ENCODE peak calls at places on chromosome 20, in ten cellular contexts. One of them, this sample, is unnamed.

GRCh38 chr20:19737025-19737424 is 21.0 kb upstream of the RIN2 start:
- DNase-seq in Calu3: no peak
- DNase-seq in type B pancreatic cell: no peak
- DNase-seq in heart left ventricle: no peak
- DNase-seq in GM20000: no peak
- DNase-seq in GM23338: no peak
- DNase-seq in sigmoid colon: no peak
- DNase-seq in fibroblast of the aortic adventitia: peak; percentile 70
- DNase-seq in cardiac fibroblast: peak; percentile 83
- DNase-seq in foreskin fibroblast: peak; percentile 63
- DNase-seq in this sample: peak; percentile 88

GRCh38 chr20:62770111-62770910 is 26.0 kb upstream of the MRGBP start:
- DNase-seq in Calu3: no peak
- DNase-seq in type B pancreatic cell: no peak
- DNase-seq in heart left ventricle: peak; percentile 39
- DNase-seq in GM20000: no peak
- DNase-seq in GM23338: no peak
- DNase-seq in sigmoid colon: no peak
- DNase-seq in fibroblast of the aortic adventitia: no peak
- DNase-seq in cardiac fibroblast: no peak
- DNase-seq in foreskin fibroblast: no peak
- DNase-seq in this sample: no peak

GRCh38 chr20:63083831-63084562 is 77.2 kb upstream of the BHLHE23 start:
- DNase-seq in Calu3: peak; percentile 72
- DNase-seq in type B pancreatic cell: no peak
- DNase-seq in heart left ventricle: peak; percentile 32
- DNase-seq in GM20000: no peak
- DNase-seq in GM23338: no peak
- DNase-seq in sigmoid colon: peak; percentile 41
- DNase-seq in fibroblast of the aortic adventitia: no peak
- DNase-seq in cardiac fibroblast: no peak
- DNase-seq in foreskin fibroblast: no peak
- DNase-seq in this sample: no peak

GRCh38 chr20:54062812-54063280 is 7.5 kb downstream of the BCAS1 start:
- DNase-seq in Calu3: peak; percentile 33
- DNase-seq in type B pancreatic cell: no peak
- DNase-seq in heart left ventricle: no peak
- DNase-seq in GM20000: peak; percentile 64
- DNase-seq in GM23338: peak; percentile 62
- DNase-seq in sigmoid colon: no peak
- DNase-seq in fibroblast of the aortic adventitia: peak; percentile 65
- DNase-seq in cardiac fibroblast: peak; percentile 62
- DNase-seq in foreskin fibroblast: peak; percentile 32
- DNase-seq in this sample: peak; percentile 41

GRCh38 chr20:8997720-8998119 is 71.2 kb upstream of the PLCB4 start:
- DNase-seq in Calu3: no peak
- DNase-seq in type B pancreatic cell: no peak
- DNase-seq in heart left ventricle: no peak
- DNase-seq in GM20000: no peak
- DNase-seq in GM23338: peak; percentile 33
- DNase-seq in sigmoid colon: no peak
- DNase-seq in fibroblast of the aortic adventitia: no peak
- DNase-seq in cardiac fibroblast: no peak
- DNase-seq in foreskin fibroblast: no peak
- DNase-seq in this sample: no peak

GRCh38 chr20:10476319-10476724 is 41.2 kb downstream of the SLX4IP start:
- DNase-seq in Calu3: no peak
- DNase-seq in type B pancreatic cell: no peak
- DNase-seq in heart left ventricle: no peak
- DNase-seq in GM20000: peak; percentile 39
- DNase-seq in GM23338: no peak
- DNase-seq in sigmoid colon: no peak
- DNase-seq in fibroblast of the aortic adventitia: peak; percentile 27
- DNase-seq in cardiac fibroblast: peak; percentile 63
- DNase-seq in foreskin fibroblast: peak; percentile 37
- DNase-seq in this sample: no peak

GRCh38 chr20:44908987-44909871 is 631 bp upstream of the PABPC1L start:
- DNase-seq in Calu3: no peak
- DNase-seq in type B pancreatic cell: no peak
- DNase-seq in heart left ventricle: no peak
- DNase-seq in GM20000: no peak
- DNase-seq in GM23338: no peak
- DNase-seq in sigmoid colon: no peak
- DNase-seq in fibroblast of the aortic adventitia: no peak
- DNase-seq in cardiac fibroblast: no peak
- DNase-seq in foreskin fibroblast: no peak
- DNase-seq in this sample: no peak

GRCh38 chr20:5835870-5836269 is 85.7 kb downstream of the SHLD1 start:
- DNase-seq in Calu3: no peak
- DNase-seq in type B pancreatic cell: no peak
- DNase-seq in heart left ventricle: no peak
- DNase-seq in GM20000: peak; percentile 32
- DNase-seq in GM23338: no peak
- DNase-seq in sigmoid colon: no peak
- DNase-seq in fibroblast of the aortic adventitia: peak; percentile 45
- DNase-seq in cardiac fibroblast: peak; percentile 71
- DNase-seq in foreskin fibroblast: peak; percentile 1
- DNase-seq in this sample: peak; percentile 79

GRCh38 chr20:49583669-49584417 is 15.9 kb upstream of the PTGIS start:
- DNase-seq in Calu3: peak; percentile 87
- DNase-seq in type B pancreatic cell: no peak
- DNase-seq in heart left ventricle: peak; percentile 81
- DNase-seq in GM20000: no peak
- DNase-seq in GM23338: no peak
- DNase-seq in sigmoid colon: peak; percentile 95
- DNase-seq in fibroblast of the aortic adventitia: peak; percentile 100
- DNase-seq in cardiac fibroblast: peak; percentile 73
- DNase-seq in foreskin fibroblast: peak; percentile 89
- DNase-seq in this sample: peak; percentile 95
- TF ChIP-seq CTCF in Calu3: no peak
- TF ChIP-seq CTCF in type B pancreatic cell: no peak
- TF ChIP-seq CTCF in heart left ventricle: no peak
- TF ChIP-seq CTCF in GM20000: no peak
- TF ChIP-seq CTCF in GM23338: no peak
- TF ChIP-seq CTCF in sigmoid colon: no peak
- TF ChIP-seq CTCF in fibroblast of the aortic adventitia: peak; percentile 33
- TF ChIP-seq CTCF in cardiac fibroblast: peak; percentile 1
- TF ChIP-seq CTCF in foreskin fibroblast: no peak
- TF ChIP-seq CTCF in this sample: no peak

DNA sequence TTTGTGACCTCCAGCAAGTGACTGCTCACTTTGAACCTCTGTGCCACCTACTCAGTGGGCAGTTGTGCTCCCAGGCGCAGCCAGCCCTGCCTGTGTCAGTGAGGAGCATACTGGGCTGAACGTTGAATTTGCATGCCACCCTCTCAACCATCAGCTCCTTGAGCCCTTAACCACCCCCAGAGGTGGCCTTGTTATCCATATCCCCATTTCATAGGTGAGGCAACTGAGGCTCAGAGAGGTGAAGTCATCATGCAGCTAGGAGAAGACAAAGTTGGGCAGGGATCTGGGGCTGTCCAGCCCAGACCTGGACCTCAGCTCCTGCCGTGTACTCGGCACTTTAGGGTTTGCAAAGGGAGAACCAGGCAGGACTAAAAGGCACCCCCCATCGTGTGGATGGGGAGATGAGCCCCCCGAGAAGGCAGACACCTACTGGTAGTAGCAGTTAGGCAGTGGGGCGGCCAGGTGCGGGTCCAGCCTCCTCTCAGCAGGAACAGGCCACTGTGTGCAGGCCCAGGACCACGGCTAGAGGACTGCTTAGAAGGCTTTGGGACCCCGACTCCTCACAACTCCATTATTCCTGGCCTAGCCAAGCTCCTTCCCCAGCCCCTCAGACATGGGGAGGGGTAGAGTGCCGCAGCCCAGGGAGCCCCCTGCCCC is 100.8 kb upstream of the MYL9 start:
- DNase-seq in Calu3: no peak
- DNase-seq in type B pancreatic cell: no peak
- DNase-seq in heart left ventricle: no peak
- DNase-seq in GM20000: no peak
- DNase-seq in GM23338: no peak
- DNase-seq in sigmoid colon: no peak
- DNase-seq in fibroblast of the aortic adventitia: no peak
- DNase-seq in cardiac fibroblast: no peak
- DNase-seq in foreskin fibroblast: no peak
- DNase-seq in this sample: no peak
- TF ChIP-seq CTCF in Calu3: no peak
- TF ChIP-seq CTCF in type B pancreatic cell: no peak
- TF ChIP-seq CTCF in heart left ventricle: no peak
- TF ChIP-seq CTCF in GM20000: no peak
- TF ChIP-seq CTCF in GM23338: no peak
- TF ChIP-seq CTCF in sigmoid colon: no peak
- TF ChIP-seq CTCF in fibroblast of the aortic adventitia: no peak
- TF ChIP-seq CTCF in cardiac fibroblast: no peak
- TF ChIP-seq CTCF in foreskin fibroblast: no peak
- TF ChIP-seq CTCF in this sample: no peak

DNA sequence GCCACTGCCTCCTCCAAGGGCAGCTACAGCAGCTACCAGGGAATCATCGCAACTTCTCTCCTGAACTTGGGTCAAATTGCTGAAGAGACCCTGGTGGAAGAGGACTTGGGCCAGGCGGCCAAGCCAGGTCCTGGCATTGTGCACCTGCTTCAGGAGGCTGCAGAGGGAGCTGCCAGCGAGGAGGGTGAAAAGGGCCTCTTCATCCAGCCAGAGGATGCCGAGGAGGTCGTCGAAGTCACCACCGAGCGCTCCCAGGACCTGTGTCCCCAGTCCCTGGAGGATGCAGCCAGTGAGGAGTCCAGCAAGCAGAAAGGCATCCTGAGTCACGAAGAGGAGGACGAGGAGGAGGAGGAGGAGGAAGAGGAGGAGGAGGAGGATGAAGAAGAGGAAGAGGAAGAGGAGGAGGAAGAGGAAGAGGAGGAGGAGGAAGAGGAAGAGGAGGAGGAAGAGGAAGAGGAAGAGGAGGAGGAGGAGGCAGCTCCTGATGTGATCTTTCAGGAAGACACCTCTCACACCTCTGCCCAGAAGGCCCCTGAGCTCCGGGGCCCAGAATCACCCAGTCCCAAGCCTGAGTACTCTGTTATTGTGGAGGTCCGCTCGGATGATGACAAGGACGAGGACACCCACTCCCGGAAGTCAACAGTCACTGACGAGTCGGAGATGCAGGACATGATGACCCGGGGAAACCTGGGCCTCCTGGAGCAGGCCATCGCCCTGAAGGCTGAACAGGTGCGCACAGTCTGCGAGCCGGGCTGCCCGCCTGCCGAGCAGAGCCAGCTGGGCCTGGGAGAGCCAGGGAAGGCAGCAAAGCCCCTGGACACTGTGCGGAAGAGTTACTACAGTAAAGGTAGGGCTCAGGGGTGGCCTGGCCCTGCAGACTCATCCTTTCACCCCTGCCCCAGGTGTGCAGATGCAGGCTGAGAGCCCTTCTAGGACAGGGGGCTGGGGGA is 43.7 kb downstream of the MYT1 start:
- DNase-seq in Calu3: no peak
- DNase-seq in type B pancreatic cell: no peak
- DNase-seq in heart left ventricle: peak; percentile 52
- DNase-seq in GM20000: no peak
- DNase-seq in GM23338: no peak
- DNase-seq in sigmoid colon: no peak
- DNase-seq in fibroblast of the aortic adventitia: no peak
- DNase-seq in cardiac fibroblast: no peak
- DNase-seq in foreskin fibroblast: no peak
- DNase-seq in this sample: no peak
- TF ChIP-seq CTCF in Calu3: no peak
- TF ChIP-seq CTCF in type B pancreatic cell: no peak
- TF ChIP-seq CTCF in heart left ventricle: no peak
- TF ChIP-seq CTCF in GM20000: no peak
- TF ChIP-seq CTCF in GM23338: no peak
- TF ChIP-seq CTCF in sigmoid colon: no peak
- TF ChIP-seq CTCF in fibroblast of the aortic adventitia: no peak
- TF ChIP-seq CTCF in cardiac fibroblast: no peak
- TF ChIP-seq CTCF in foreskin fibroblast: no peak
- TF ChIP-seq CTCF in this sample: no peak

GRCh38 chr20:45950330-45950646 is 15.8 kb downstream of the PCIF1 start:
- DNase-seq in Calu3: no peak
- DNase-seq in type B pancreatic cell: no peak
- DNase-seq in heart left ventricle: no peak
- DNase-seq in GM20000: no peak
- DNase-seq in GM23338: no peak
- DNase-seq in sigmoid colon: no peak
- DNase-seq in fibroblast of the aortic adventitia: no peak
- DNase-seq in cardiac fibroblast: no peak
- DNase-seq in foreskin fibroblast: no peak
- DNase-seq in this sample: no peak
- TF ChIP-seq CTCF in Calu3: no peak
- TF ChIP-seq CTCF in type B pancreatic cell: no peak
- TF ChIP-seq CTCF in heart left ventricle: no peak
- TF ChIP-seq CTCF in GM20000: no peak
- TF ChIP-seq CTCF in GM23338: no peak
- TF ChIP-seq CTCF in sigmoid colon: no peak
- TF ChIP-seq CTCF in fibroblast of the aortic adventitia: no peak
- TF ChIP-seq CTCF in cardiac fibroblast: no peak
- TF ChIP-seq CTCF in foreskin fibroblast: no peak
- TF ChIP-seq CTCF in this sample: no peak

DNA sequence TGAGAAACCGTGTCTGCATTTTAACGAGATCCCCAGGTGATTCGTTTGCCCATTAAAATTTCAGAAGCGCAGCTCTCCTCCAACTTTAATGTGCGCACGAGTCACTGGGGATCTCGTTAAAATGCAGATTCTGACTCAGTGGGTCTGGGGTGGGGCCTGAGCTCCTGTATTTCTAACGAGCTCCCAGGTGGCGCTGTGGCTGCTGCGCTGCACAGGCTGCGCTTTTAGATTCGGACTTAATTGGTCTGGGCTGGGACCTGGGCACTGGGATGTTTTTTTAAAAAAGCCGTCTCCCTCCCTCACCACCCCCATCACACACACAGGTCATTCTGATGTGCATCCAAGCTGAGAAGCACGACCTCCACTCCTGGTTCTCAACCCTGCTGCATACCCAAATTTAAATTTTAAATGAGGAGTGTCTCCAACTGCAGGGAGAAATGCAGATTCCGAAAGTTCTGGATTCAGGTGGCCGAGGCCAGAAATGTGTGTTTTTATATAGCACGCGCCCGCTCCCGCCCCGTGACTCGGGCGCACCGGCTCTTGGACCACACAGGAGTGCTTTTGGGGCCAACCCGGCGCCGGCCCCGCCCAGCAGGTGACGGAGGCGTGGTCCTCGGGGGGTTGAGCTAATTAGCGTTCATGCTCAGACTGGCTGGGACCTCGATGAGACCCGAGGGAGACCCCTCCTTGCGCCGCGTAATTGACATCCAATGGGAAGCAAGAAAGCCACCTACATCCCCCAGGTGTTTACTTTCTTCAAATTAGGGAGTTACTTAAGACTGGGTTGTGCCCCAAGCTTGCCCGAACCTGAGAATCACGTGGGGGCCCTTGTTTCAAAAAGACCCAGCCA is 85.8 kb downstream of the ZFP64 start:
- DNase-seq in Calu3: no peak
- DNase-seq in type B pancreatic cell: no peak
- DNase-seq in heart left ventricle: no peak
- DNase-seq in GM20000: peak; percentile 39
- DNase-seq in GM23338: peak; percentile 96
- DNase-seq in sigmoid colon: no peak
- DNase-seq in fibroblast of the aortic adventitia: no peak
- DNase-seq in cardiac fibroblast: peak; percentile 53
- DNase-seq in foreskin fibroblast: peak; percentile 38
- DNase-seq in this sample: peak; percentile 36
- TF ChIP-seq CTCF in Calu3: no peak
- TF ChIP-seq CTCF in type B pancreatic cell: no peak
- TF ChIP-seq CTCF in heart left ventricle: no peak
- TF ChIP-seq CTCF in GM20000: peak; percentile 12
- TF ChIP-seq CTCF in GM23338: peak; percentile 58
- TF ChIP-seq CTCF in sigmoid colon: no peak
- TF ChIP-seq CTCF in fibroblast of the aortic adventitia: peak; percentile 29
- TF ChIP-seq CTCF in cardiac fibroblast: peak; percentile 27
- TF ChIP-seq CTCF in foreskin fibroblast: peak; percentile 29
- TF ChIP-seq CTCF in this sample: peak; percentile 34

GRCh38 chr20:46174469-46175126 is 56.5 kb downstream of the CD40 start:
- DNase-seq in Calu3: peak; percentile 84
- DNase-seq in type B pancreatic cell: peak; percentile 79
- DNase-seq in heart left ventricle: peak; percentile 86
- DNase-seq in GM20000: peak; percentile 96
- DNase-seq in GM23338: peak; percentile 95
- DNase-seq in sigmoid colon: peak; percentile 72
- DNase-seq in fibroblast of the aortic adventitia: peak; percentile 48
- DNase-seq in cardiac fibroblast: peak; percentile 57
- DNase-seq in foreskin fibroblast: peak; percentile 34
- DNase-seq in this sample: peak; percentile 45
- TF ChIP-seq CTCF in Calu3: peak; percentile 85
- TF ChIP-seq CTCF in type B pancreatic cell: peak; percentile 80
- TF ChIP-seq CTCF in heart left ventricle: peak; percentile 62
- TF ChIP-seq CTCF in GM20000: peak; percentile 89
- TF ChIP-seq CTCF in GM23338: peak; percentile 84
- TF ChIP-seq CTCF in sigmoid colon: peak; percentile 57
- TF ChIP-seq CTCF in fibroblast of the aortic adventitia: peak; percentile 67
- TF ChIP-seq CTCF in cardiac fibroblast: peak; percentile 73
- TF ChIP-seq CTCF in foreskin fibroblast: peak; percentile 42
- TF ChIP-seq CTCF in this sample: peak; percentile 56

This sample was measured in fibroblast of villous mesenchyme.